ENCODE peak calls at places on chromosomes 5 and 9, in five cellular contexts. Z is AG04450, L is DND-41, S is A549, B is HFFc6. T is an unnamed sample.

GRCh38 chr5:180644129-180644824 is 5.1 kb downstream of the FLT4 start:
- DNase-seq in L (no peak), Z (no peak), S (no peak), B (no peak), T (no peak)

GRCh38 chr9:133692364-133692985 is 45.7 kb downstream of the SARDH start:
- DNase-seq in L (no peak), S (no peak), Z (no peak), B (no peak), T (no peak)

GRCh38 chr5:61659221-61659696 is 327.2 kb downstream of the ZSWIM6 start:
- DNase-seq in S (no peak), L (no peak), B (no peak), Z (no peak), T (no peak)

GRCh38 chr5:107248065-107248695 is 422.6 kb downstream of the EFNA5 start:
- DNase-seq in L (peak), Z (no peak), S (peak), B (no peak), T (no peak)

GRCh38 chr9:86041331-86041741 is 58.0 kb downstream of the GOLM1 start:
- DNase-seq in S (no peak), B (no peak), Z (peak), L (no peak), T (no peak)

GRCh38 chr5:148976569-148977321 is 86.1 kb downstream of the SH3TC2 start:
- DNase-seq in Z (no peak), S (no peak), L (no peak), B (peak), T (no peak)

GRCh38 chr9:112112941-112113399 is 62.1 kb downstream of the SUSD1 start:
- DNase-seq in L (peak), S (peak), B (no peak), Z (no peak), T (no peak)

GRCh38 chr9:112618385-112619001 is 99.4 kb downstream of the INIP start:
- DNase-seq in Z (no peak), L (no peak), B (no peak), S (no peak), T (no peak)

GRCh38 chr5:77454123-77454522 is 38.0 kb downstream of the WDR41 start:
- DNase-seq in Z (no peak), B (no peak), S (no peak), L (no peak), T (no peak)

GRCh38 chr5:167244583-167244982 is 1046.9 kb upstream of the WWC1 start:
- DNase-seq in Z (no peak), B (no peak), L (no peak), S (no peak), T (no peak)

GRCh38 chr5:143721960-143722359 is 90.0 kb upstream of the HMHB1 start:
- DNase-seq in Z (no peak), S (no peak), B (peak), L (no peak), T (no peak)

GRCh38 chr9:91114450-91114849 is 247.3 kb downstream of the AUH start:
- DNase-seq in Z (no peak), S (no peak), B (no peak), L (no peak), T (no peak)

GRCh38 chr5:120808135-120808534 is 344.0 kb downstream of the PRR16 start:
- DNase-seq in L (no peak), B (no peak), Z (no peak), S (no peak), T (no peak)

GRCh38 chr9:4665357-4665756 is 923 bp downstream of the SPATA6L start:
- DNase-seq in Z (no peak), L (no peak), S (no peak), B (no peak), T (no peak)

GRCh38 chr9:27888661-27889295 is 315.5 kb upstream of the C9orf72 start:
- DNase-seq in B (no peak), Z (no peak), L (peak), S (peak), T (peak)

GRCh38 chr5:37704406-37704805 is 135.4 kb downstream of the GDNF start:
- DNase-seq in S (no peak), L (no peak), Z (no peak), B (no peak), T (no peak)

GRCh38 chr9:131773911-131774379 is 34.1 kb upstream of the RAPGEF1 start:
- DNase-seq in Z (peak), L (peak), S (peak), B (peak), T (no peak)

GRCh38 chr5:107812570-107813141 is 141.9 kb upstream of the EFNA5 start:
- DNase-seq in S (no peak), L (no peak), B (peak), Z (peak), T (no peak)

GRCh38 chr9:137492464-137493162 is 33.5 kb upstream of the NSMF start:
- DNase-seq in B (no peak), L (peak), S (peak), Z (no peak), T (no peak)

GRCh38 chr5:7850533-7851239 is at the start of gene CFAP90:
- DNase-seq in B (no peak), S (no peak), L (no peak), Z (no peak), T (no peak)

GRCh38 chr5:74798977-74799911 is 32.2 kb downstream of the NSA2 start:
- DNase-seq in B (peak), S (no peak), Z (no peak), L (no peak), T (no peak)

GRCh38 chr5:41788800-41789395 is 81.3 kb downstream of the OXCT1 start:
- DNase-seq in Z (no peak), B (peak), L (no peak), S (no peak), T (no peak)

GRCh38 chr5:15215056-15215455 is 284.9 kb upstream of the FBXL7 start:
- DNase-seq in Z (no peak), B (no peak), S (no peak), L (no peak), T (no peak)

GRCh38 chr5:59893436-59894227 is at the start of gene PDE4D:
- DNase-seq in L (no peak), Z (no peak), S (peak), B (peak), T (peak)

GRCh38 chr5:71810456-71811181 is 91.5 kb downstream of the CARTPT start:
- DNase-seq in S (no peak), L (no peak), Z (no peak), B (no peak), T (no peak)

GRCh38 chr9:128917151-128917849 is 3.5 kb upstream of the PHYHD1 start:
- DNase-seq in L (no peak), Z (no peak), B (peak), S (no peak), T (no peak)

GRCh38 chr5:36398137-36398536 is 96.4 kb upstream of the RANBP3L start:
- DNase-seq in Z (no peak), B (peak), S (no peak), L (no peak), T (no peak)

GRCh38 chr9:101435601-101436079 is at the start of gene ALDOB:
- DNase-seq in L (no peak), B (no peak), S (no peak), Z (no peak), T (no peak)

GRCh38 chr5:94640176-94640575 is 21.7 kb downstream of the SLF1 start:
- DNase-seq in Z (no peak), B (no peak), S (no peak), L (no peak), T (no peak)

GRCh38 chr9:110175275-110175968 is 32.5 kb downstream of the C9orf152 start:
- DNase-seq in Z (no peak), S (no peak), B (no peak), L (no peak), T (no peak)
- TF ChIP-seq CTCF in Z (no peak), S (no peak), B (peak), L (no peak), T (no peak)

DNA sequence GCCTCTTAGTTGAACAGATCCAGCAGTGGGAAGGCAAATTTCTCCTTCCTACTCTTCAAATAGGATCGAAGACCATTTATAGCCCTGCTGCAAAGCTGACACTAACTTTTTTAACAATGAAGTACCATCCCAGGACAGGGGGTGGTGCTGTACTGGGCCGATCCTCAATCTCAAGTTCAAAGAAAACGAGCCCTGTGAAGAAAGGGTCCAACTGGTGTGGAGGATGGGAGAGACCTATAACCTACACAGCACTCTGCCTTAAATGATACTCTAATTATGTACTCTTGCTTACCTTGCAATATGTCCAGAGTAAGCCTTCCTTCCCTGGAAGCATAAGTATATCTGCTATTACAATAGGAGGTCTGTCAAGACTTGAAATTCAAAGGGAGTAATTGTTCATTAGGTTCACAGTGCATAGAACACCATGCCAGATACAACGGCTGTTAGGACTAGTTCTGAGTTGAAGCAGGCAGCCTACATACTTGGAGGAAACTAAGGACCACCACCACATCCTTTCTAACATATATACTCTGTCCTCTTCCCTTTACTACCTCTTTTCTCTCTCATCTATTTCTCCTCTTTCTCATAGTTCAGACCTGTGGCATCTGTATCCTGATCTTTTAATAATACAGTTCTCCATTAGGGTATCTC is 6.2 kb downstream of the ETF1 start:
- DNase-seq in S (no peak), B (no peak), L (no peak), Z (no peak), T (no peak)
- TF ChIP-seq CTCF in S (peak), B (peak), L (peak), Z (peak), T (peak)

GRCh38 chr5:43121565-43122484 is 1.1 kb downstream of the ZNF131 start:
- DNase-seq in L (no peak), B (peak), Z (peak), S (peak), T (no peak)

GRCh38 chr5:43123887-43124286 is 3.2 kb downstream of the ZNF131 start:
- DNase-seq in Z (no peak), L (no peak), B (no peak), S (no peak), T (no peak)

GRCh38 chr5:43115968-43116367 is 4.7 kb upstream of the ZNF131 start:
- DNase-seq in L (no peak), S (no peak), Z (no peak), B (no peak), T (no peak)

GRCh38 chr5:43117092-43117491 is 3.6 kb upstream of the ZNF131 start:
- DNase-seq in S (no peak), B (no peak), L (no peak), Z (no peak), T (no peak)

GRCh38 chr5:43120720-43121564 is at the start of gene ZNF131:
- DNase-seq in B (peak), Z (peak), L (peak), S (peak), T (peak)
- TF ChIP-seq CTCF in B (no peak), Z (no peak), L (no peak), S (no peak), T (no peak)

GRCh38 chr5:172283020-172283861 is at the start of gene UBTD2:
- DNase-seq in S (peak), Z (no peak), B (peak), L (peak), T (peak)
- TF ChIP-seq CTCF in S (peak), Z (peak), B (peak), L (peak), T (peak)

DNA sequence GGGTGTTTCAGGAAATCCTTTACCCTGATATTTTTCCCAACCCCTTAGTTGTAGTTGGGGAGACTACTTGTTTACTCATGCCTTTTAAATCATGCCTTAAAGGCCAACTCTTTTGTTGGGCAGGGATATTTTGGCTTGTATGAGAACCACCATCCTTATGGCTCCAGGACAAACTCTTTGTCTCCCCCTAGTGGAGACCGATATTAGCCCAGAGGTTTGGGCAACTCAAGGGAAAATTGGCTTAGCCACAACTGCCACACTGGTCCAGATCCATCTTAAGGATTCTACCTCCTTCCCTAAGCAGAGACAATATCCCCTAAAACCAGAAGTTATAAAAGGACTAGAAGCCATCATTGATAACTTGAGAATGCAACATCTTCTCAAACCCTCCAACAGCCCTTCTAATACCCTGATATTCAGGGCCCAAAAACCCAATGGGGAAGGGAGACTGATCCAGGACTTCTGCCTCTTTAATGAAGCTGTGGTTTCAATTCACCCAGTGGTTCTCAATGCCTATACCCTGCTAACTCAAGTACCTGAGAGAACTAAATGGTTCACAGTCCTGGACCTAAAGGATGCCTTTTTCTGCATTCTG is 100.9 kb upstream of the HCN1 start:
- DNase-seq in S (no peak), L (no peak), Z (no peak), B (no peak), T (no peak)
- TF ChIP-seq CTCF in S (no peak), L (peak), Z (peak), B (peak), T (peak)

DNA sequence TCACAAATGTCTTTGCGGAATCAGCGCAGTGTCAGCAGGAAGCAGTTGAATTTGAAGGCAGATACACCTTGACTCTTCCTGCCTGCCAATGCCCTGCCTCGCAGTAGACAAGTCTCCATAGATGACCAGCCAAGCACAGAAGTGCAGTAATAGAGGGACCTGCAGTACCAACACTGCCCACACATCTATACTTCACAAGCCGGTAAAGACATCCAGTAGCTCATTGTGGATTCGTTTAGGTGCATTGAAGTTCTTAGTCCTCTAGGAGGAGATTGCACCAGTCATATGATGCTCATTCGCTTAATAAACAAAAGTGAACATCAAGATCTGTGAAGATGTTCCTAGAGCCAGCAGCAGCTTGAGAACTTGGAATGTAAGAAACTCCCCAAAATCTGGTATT is 7.1 kb upstream of the IFNA2 start:
- DNase-seq in B (peak), Z (no peak), L (no peak), S (peak), T (no peak)
- TF ChIP-seq CTCF in B (peak), Z (peak), L (peak), S (peak), T (no peak)

T was measured in CD14-positive monocyte.